ENCODE peak calls at places on chromosome 3, in eight cellular contexts. G is Panc1; Z is cardiac muscle cell; U is heart left ventricle; L is CD8-positive, alpha-beta T cell; P is psoas muscle; S is right lobe of liver; X is CD4-positive, alpha-beta memory T cell. K is an unnamed sample.

GRCh38 chr3:149604125-149604851 is 53.5 kb downstream of the WWTR1 start:
- DNase-seq in L (no peak), U (no peak), S (no peak), G (no peak), P (no peak), Z (no peak), X (no peak), K (no peak)

GRCh38 chr3:185658504-185658912 is 72.4 kb downstream of the SENP2 start:
- DNase-seq in X (no peak), L (no peak), G (peak; percentile 48), P (peak; percentile 67), S (no peak), U (no peak), Z (no peak), K (no peak)

GRCh38 chr3:12920967-12921366 is 79.6 kb upstream of the RPL32 start:
- DNase-seq in L (no peak), G (no peak), S (no peak), X (no peak), U (no peak), P (no peak), Z (no peak), K (no peak)

GRCh38 chr3:103158183-103158582 is 723.4 kb downstream of the ZPLD1 start:
- DNase-seq in P (no peak), L (no peak), Z (no peak), X (no peak), G (no peak), U (no peak), S (no peak), K (no peak)

GRCh38 chr3:127820221-127820870 is 2.0 kb downstream of the MGLL start:
- DNase-seq in L (no peak), P (no peak), Z (no peak), X (no peak), G (no peak), U (no peak), S (peak; percentile 84), K (no peak)

GRCh38 chr3:46755646-46756045 is 38.0 kb upstream of the PRSS50 start:
- DNase-seq in X (no peak), G (no peak), U (no peak), P (no peak), Z (no peak), S (no peak), L (no peak), K (no peak)

GRCh38 chr3:43505351-43505750 is 116.5 kb downstream of the ANO10 start:
- DNase-seq in L (no peak), S (no peak), U (no peak), P (no peak), X (no peak), G (no peak), Z (no peak), K (no peak)

GRCh38 chr3:177468816-177469590 is 271.7 kb upstream of the TBL1XR1 start:
- DNase-seq in Z (no peak), X (no peak), U (no peak), S (no peak), P (no peak), G (no peak), L (no peak), K (no peak)

GRCh38 chr3:132211896-132212295 is 105.3 kb upstream of the ACP3 start:
- DNase-seq in X (no peak), U (no peak), L (no peak), P (no peak), Z (no peak), G (no peak), S (no peak), K (no peak)

DNA sequence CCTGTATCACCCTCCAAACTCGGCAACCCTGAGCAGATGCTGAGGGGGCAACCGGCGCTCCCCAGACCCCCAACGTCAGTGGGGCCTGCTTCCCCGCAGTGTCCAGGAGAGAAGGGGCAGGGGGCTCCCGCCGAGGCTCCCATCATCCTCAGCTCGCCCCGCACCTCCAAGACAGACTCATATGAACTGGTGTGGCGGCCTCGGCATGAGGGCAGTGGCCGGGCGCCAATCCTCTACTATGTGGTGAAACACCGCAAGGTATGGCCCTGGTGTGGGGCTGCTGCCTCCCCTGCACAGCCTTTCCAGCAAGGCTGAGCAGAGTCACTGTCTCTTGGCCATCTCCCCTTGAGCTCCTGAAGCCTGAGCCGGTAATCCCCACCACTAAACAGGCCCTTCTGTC is 63.1 kb downstream of the BOC start:
- DNase-seq in S (no peak), L (no peak), U (no peak), Z (no peak), P (no peak), X (no peak), G (no peak), K (no peak)
- H3K4me1 ChIP-seq in S (no peaks in the 10 kb centered on the region), L (no peaks in the 10 kb centered on the region), U (no peaks in the 10 kb centered on the region), Z (peaks cover 5% of the 10 kb centered on the region), P (no peaks in the 10 kb centered on the region), X (no peaks in the 10 kb centered on the region), G (no peaks in the 10 kb centered on the region), K (peaks cover 43% of the 10 kb centered on the region)

GRCh38 chr3:51679777-51680176 is 8.7 kb downstream of the TEX264 start:
- DNase-seq in X (no peak), Z (no peak), U (peak; percentile 43), S (no peak), L (no peak), P (peak; percentile 12), G (no peak), K (no peak)

GRCh38 chr3:51681453-51681852 is 10.4 kb downstream of the TEX264 start:
- DNase-seq in G (no peak), Z (no peak), U (peak; percentile 72), S (no peak), P (peak; percentile 59), L (peak; percentile 43), X (peak; percentile 56), K (no peak)

GRCh38 chr3:51680196-51680595 is 9.1 kb downstream of the TEX264 start:
- DNase-seq in G (no peak), P (peak; percentile 28), X (no peak), S (no peak), U (peak; percentile 19), Z (no peak), L (no peak), K (no peak)

GRCh38 chr3:51682079-51682478 is 11.0 kb downstream of the TEX264 start:
- DNase-seq in P (peak; percentile 59), U (peak; percentile 25), S (peak; percentile 80), X (peak; percentile 83), Z (peak; percentile 81), L (peak; percentile 71), G (peak; percentile 76), K (peak; percentile 69)

DNA sequence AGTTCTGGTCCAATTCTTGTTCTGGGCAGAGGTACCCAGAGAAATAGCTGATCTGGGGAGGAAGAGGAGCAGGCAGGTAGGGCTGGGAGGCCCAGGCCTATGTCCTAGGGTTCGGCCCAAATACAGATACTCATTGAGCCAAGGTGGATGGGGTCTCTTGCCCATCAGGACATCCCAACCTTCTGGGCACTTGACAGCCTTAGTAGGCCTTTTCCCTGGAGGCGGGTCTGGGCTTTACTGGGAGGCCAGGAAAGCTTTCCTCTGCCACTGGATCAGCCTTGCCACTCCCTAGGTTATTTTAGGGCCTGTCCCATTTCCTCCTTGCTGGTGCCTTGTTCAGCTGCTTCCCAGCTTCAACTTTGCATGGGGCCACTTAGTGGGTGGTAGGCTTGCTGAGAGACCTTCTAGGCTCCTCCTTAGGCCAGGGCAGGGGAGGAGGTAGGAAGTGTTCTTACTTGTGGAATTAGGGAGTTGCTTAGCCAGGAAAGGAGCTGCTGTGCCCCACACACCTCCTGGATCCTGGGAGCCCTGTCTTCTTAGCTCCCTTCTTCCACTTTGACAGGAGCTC is 9.7 kb downstream of the TEX264 start:
- DNase-seq in Z (no peak), X (no peak), G (no peak), U (peak; percentile 11), L (no peak), P (peak; percentile 39), S (no peak), K (no peak)
- H3K4me1 ChIP-seq in Z (peaks cover 32% of the 10 kb centered on the region), X (peaks cover 100% of the 10 kb centered on the region), G (no peaks in the 10 kb centered on the region), U (peaks cover 47% of the 10 kb centered on the region), L (peaks cover 89% of the 10 kb centered on the region), P (peaks cover 36% of the 10 kb centered on the region), S (peaks cover 3% of the 10 kb centered on the region), K (peaks cover 3% of the 10 kb centered on the region)

DNA sequence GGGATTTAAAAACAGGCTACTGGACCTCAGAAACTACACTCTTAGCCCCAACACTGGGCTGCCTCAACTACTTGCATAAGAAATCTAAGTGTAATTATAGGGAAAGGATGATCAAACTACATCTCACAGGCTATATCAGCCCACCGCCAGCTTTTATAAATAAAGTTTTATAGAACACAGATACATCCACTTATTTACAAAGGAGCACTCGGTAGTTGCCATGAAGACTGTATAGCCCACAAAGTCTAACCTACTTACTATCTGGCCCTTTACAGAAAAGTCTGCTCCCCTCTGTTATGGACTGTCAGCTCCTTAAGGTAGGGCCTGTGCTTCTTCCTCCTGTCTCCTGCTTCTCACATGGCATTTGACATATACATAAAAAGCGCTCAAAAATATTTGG is 9.5 kb downstream of the OSBPL10 start:
- DNase-seq in U (no peak), Z (no peak), L (no peak), X (no peak), S (no peak), G (no peak), P (no peak), K (no peak)
- H3K4me1 ChIP-seq in U (no peaks in the 10 kb centered on the region), Z (no peaks in the 10 kb centered on the region), L (no peaks in the 10 kb centered on the region), X (no peaks in the 10 kb centered on the region), S (no peaks in the 10 kb centered on the region), G (peaks cover 79% of the 10 kb centered on the region), P (no peaks in the 10 kb centered on the region), K (peaks cover 7% of the 10 kb centered on the region)

GRCh38 chr3:53226841-53227407 is 28.9 kb downstream of the TKT start:
- DNase-seq in X (no peak), U (no peak), P (peak; percentile 32), Z (no peak), G (no peak), S (peak; percentile 40), L (no peak), K (no peak)

GRCh38 chr3:53230041-53230621 is 25.7 kb downstream of the TKT start:
- DNase-seq in U (no peak), L (no peak), G (no peak), X (no peak), S (peak; percentile 40), Z (no peak), P (peak; percentile 31), K (no peak)

GRCh38 chr3:53229171-53229570 is 26.7 kb downstream of the TKT start:
- DNase-seq in X (no peak), S (no peak), L (no peak), U (no peak), G (no peak), P (no peak), Z (no peak), K (no peak)

GRCh38 chr3:53229606-53230005 is 26.2 kb downstream of the TKT start:
- DNase-seq in L (no peak), X (no peak), G (no peak), P (no peak), S (no peak), Z (no peak), U (no peak), K (no peak)

DNA sequence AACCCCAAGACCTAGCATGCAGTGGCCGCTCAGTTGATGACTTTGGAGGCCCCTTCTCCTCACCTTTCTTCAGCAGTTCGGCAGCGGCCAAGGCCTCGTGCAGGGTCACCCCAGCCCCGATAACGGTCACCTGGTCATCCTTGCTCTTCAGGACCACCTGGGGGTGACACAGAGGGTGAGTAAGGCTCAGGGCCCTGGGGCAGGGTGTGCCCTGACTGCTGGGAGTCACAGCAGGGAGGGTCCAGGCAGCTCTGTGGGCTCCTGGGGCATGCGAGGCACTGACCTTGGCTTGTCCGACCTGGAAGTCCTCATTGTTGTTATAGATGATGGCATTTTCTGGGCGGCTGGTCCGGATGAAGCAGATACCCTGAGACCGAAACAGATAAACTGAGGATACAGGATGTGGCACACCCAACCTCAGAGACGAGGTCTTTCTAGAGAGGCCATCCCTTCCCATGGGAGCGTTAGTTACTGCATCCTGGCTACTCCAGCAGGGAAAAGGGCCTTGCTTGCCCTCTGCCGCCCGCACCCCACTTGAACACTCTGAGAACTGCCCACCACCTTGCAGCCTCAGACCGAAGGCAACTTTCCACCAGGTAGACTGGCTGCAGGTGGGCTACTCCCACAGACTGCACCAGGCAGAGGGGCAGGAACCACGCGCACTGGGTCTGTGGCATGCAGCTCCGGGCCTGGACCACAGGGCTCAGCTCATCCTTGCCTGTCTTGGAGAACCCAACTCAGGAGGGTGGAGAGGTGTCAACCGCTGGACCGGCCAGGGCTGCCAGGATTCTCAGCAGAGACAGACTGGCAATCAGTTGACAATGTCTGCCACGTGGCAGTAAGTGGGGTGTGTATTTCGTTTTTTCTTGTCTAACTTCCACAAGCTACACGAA is 27.6 kb downstream of the TKT start:
- DNase-seq in P (no peak), G (no peak), L (no peak), X (no peak), S (peak; percentile 43), Z (no peak), U (no peak), K (no peak)
- H3K4me1 ChIP-seq in P (no peaks in the 10 kb centered on the region), G (no peaks in the 10 kb centered on the region), L (no peaks in the 10 kb centered on the region), X (no peaks in the 10 kb centered on the region), S (no peaks in the 10 kb centered on the region), Z (no peaks in the 10 kb centered on the region), U (no peaks in the 10 kb centered on the region), K (no peaks in the 10 kb centered on the region)

K was measured in neuronal stem cell.